ENCODE peak calls at places on chromosomes 7 and 10, in six cellular contexts. H is spleen, J is GM12891, F is sigmoid colon, B is transverse colon, G is HCT116. W is an unnamed sample.

GRCh38 chr10:128035557-128035973 is 90.7 kb downstream of the MKI67 start:
- DNase-seq in H (peak), J (peak), F (no peak), B (peak), G (peak), W (peak)

GRCh38 chr7:78388982-78389381 is 590.4 kb downstream of the PHTF2 start:
- DNase-seq in H (no peak), J (no peak), F (no peak), B (no peak), G (no peak), W (no peak)

GRCh38 chr10:104123397-104123796 is 1.4 kb downstream of the SFR1 start:
- DNase-seq in H (no peak), J (no peak), F (no peak), B (no peak), G (no peak), W (no peak)

GRCh38 chr10:108791030-108791429 is 1132.3 kb downstream of the XPNPEP1 start:
- DNase-seq in H (no peak), J (no peak), F (no peak), B (no peak), G (no peak), W (no peak)

GRCh38 chr10:68253356-68253755 is 21.4 kb upstream of the ATOH7 start:
- DNase-seq in H (no peak), J (no peak), F (no peak), B (no peak), G (no peak), W (no peak)

GRCh38 chr10:7285545-7286322 is 125.1 kb downstream of the SFMBT2 start:
- DNase-seq in H (no peak), J (no peak), F (no peak), B (no peak), G (no peak), W (no peak)

GRCh38 chr10:74917481-74918077 is 91.2 kb downstream of the KAT6B start:
- DNase-seq in H (no peak), J (no peak), F (no peak), B (no peak), G (peak), W (no peak)

GRCh38 chr10:34157501-34157900 is 657.6 kb downstream of the PARD3 start:
- DNase-seq in H (no peak), J (no peak), F (no peak), B (no peak), G (no peak), W (no peak)

GRCh38 chr10:100364735-100365391 is 17.8 kb downstream of the SCD start:
- DNase-seq in H (no peak), J (no peak), F (peak), B (peak), G (peak), W (no peak)

GRCh38 chr7:138001529-138002095 is at the start of gene CREB3L2:
- DNase-seq in H (peak), J (no peak), F (no peak), B (peak), G (no peak), W (no peak)

GRCh38 chr7:113084499-113085172 is 2.0 kb downstream of the GPR85 start:
- DNase-seq in H (no peak), J (no peak), F (no peak), B (no peak), G (no peak), W (no peak)

GRCh38 chr10:24331457-24331856 is 122.5 kb downstream of the KIAA1217 start:
- DNase-seq in H (no peak), J (no peak), F (no peak), B (peak), G (no peak), W (no peak)

GRCh38 chr10:61970182-61971015 is 68.9 kb downstream of the ARID5B start:
- DNase-seq in H (no peak), J (no peak), F (no peak), B (no peak), G (no peak), W (no peak)

GRCh38 chr7:105759670-105760548 is 116.5 kb downstream of the ATXN7L1 start:
- DNase-seq in H (no peak), J (no peak), F (peak), B (peak), G (peak), W (no peak)

GRCh38 chr7:70704921-70705346 is 427.0 kb upstream of the GALNT17 start:
- DNase-seq in H (no peak), J (no peak), F (no peak), B (no peak), G (no peak), W (no peak)

GRCh38 chr10:130479906-130480305 is 343.7 kb downstream of the GLRX3 start:
- DNase-seq in H (no peak), J (no peak), F (peak), B (no peak), G (no peak), W (no peak)

GRCh38 chr10:31188792-31189406 is 130.1 kb upstream of the ZEB1 start:
- DNase-seq in H (no peak), J (no peak), F (no peak), B (no peak), G (no peak), W (no peak)

DNA sequence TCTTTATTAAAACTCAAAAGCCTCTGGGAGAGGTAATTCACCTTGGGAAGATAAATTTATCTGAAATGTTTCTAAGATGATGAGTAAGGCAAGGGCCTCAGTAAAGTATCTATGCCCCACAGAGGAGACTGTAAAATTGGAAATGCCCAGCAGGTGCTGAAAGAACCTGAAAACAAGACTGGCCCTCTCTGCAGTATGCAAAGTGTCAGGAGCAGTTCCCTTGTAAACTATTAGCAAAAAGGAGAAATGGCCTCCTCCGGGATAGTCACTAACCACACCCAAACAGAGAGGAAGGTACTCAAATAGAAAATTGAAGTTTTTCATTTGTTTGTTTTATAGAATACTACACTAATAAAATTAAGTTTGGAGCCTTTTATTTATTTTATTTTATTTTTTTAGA is 81.2 kb downstream of the FZD1 start:
- DNase-seq in H (no peak), J (no peak), F (no peak), B (no peak), G (no peak), W (no peak)
- TF ChIP-seq POLR2A in H (no peak), J (no peak), F (no peak), B (no peak), G (no peak), W (no peak)

DNA sequence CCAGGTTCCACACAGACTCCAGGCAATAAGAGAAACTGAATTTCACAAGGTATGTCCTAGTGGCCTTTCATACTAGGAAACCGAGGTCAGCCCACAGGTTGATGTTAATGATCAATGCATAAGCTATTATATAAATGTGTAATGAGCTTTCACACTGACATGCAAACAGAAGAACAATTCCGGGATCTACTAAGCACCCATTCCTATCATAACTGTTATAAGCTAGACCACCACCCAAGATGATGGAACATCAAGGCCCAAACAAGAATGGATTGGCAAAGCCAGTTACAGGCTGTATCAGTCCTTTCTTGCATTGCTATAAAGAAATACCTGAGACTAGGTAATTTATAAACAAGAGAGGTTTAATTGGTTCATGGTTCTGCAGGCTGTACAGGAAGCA is 15.2 kb downstream of the SORBS1 start:
- DNase-seq in H (no peak), J (no peak), F (no peak), B (no peak), G (no peak), W (no peak)
- TF ChIP-seq POLR2AphosphoS5 in H (no peak), J (no peak), F (peak), B (no peak), G (no peak), W (no peak)

DNA sequence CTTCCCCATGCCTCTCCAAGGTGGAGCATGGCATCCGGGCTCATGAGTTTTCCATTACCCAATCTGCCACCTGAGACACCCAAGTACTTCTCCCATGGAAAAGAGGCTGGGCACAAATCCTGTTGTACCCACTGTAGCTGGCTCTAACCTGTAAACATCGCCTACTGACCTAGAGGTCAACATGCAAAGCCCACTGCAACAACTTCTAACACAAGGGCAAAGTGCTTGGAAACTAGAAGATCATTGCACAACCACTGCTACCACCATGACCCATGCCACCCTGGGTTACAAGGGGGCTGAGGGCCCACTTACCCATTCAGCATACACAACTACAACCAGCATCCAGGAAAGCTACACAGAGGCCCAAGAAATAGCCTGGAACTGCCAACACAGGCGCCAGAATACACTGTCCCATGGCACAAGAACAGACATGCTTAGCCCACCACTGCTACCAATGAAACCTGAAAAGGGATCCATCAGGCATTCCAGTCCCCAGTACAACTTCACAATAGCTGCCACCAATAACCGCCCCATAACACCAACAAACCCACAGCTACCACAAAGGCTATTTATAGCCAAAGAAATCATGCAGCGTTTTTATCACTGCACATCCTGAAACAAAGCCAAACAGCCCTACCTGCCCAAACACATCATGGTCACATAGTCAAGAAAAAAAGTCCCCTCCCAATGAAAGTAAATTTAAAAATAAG is 63.4 kb downstream of the RNF32 start:
- DNase-seq in H (no peak), J (peak), F (no peak), B (no peak), G (no peak), W (no peak)
- TF ChIP-seq POLR2A in H (no peak), J (no peak), F (no peak), B (no peak), G (no peak), W (no peak)

DNA sequence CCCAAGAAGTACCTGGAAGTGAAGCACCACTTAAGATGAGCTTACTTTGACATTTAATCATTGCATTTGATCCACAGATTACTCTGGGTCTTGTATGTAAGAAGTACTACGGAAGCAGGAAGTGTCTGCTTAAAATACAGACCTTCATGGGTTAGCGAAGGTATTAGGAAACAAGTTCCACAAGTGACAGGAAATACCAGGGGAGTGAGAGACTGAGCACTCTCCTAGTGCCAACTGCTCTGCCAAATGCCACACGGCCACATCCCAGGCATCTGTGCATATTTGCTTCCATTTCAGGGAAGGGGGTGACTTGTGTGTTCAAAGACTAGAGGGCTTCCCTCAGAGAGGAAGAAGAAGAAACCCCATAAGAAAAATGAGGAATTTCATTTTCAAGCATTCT is 57.2 kb upstream of the ANK3 start:
- DNase-seq in H (no peak), J (no peak), F (no peak), B (no peak), G (no peak), W (no peak)
- TF ChIP-seq POLR2AphosphoS5 in H (no peak), J (no peak), F (no peak), B (no peak), G (no peak), W (no peak)

GRCh38 chr10:56357018-56357417 is 4.0 kb downstream of the ZWINT start:
- DNase-seq in H (no peak), J (no peak), F (no peak), B (no peak), G (no peak), W (no peak)

GRCh38 chr10:56360583-56360966 is 484 bp downstream of the ZWINT start:
- DNase-seq in H (no peak), J (no peak), F (no peak), B (no peak), G (no peak), W (no peak)

GRCh38 chr10:56359837-56360236 is 1.2 kb downstream of the ZWINT start:
- DNase-seq in H (peak), J (no peak), F (no peak), B (no peak), G (no peak), W (no peak)

GRCh38 chr10:56360967-56361841 is at the start of gene ZWINT:
- DNase-seq in H (peak), J (peak), F (peak), B (peak), G (peak), W (peak)
- TF ChIP-seq POLR2A in H (no peak), J (peak), F (no peak), B (peak), G (peak), W (peak)

DNA sequence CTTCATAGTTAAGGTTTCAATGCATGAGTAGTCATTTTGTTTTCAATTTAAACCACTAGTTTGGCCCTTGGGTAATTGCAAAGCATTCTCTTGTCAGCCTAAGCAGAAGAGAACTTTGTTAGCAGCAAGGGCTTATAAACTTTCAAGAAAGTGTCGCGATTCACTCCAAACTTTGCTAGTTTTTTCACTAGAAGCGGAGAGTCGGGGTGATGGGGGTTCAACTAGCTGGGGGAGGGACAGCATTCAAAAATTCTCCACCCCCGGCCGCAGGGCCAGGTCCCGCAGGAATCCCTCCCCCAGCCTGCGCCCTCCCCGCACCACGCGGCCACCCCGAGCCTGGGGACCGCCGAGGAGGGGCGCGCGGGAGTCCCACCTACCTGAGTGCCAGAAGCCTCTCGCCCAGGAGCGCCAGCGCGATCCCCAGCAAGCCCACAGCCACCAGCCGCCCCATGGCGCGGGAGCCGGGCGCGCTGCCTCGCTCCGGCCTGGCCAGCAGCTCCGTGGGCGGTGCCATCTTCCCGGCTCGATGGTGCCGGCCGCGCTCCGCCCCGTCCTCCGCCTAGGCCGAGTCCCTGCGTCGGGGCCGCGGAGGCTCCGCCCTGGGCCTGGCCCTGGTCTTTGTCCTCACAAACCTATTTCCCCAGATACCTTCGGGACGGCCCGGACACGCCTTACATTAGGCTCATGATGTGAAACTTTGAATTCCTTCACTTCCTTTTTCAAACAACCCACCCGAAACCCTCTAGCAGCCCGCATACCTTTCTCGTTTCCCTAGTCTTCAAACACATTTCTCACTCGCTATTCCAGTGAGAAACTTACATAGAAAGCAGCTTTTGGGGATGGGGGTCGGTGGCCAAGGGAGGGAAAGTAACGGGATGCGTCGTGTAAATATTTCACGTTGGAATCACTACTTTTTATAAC is at the start of gene PON2:
- DNase-seq in H (peak), J (peak), F (peak), B (peak), G (peak), W (peak)
- TF ChIP-seq POLR2AphosphoS5 in H (peak), J (no peak), F (peak), B (peak), G (peak), W (no peak)

GRCh38 chr7:101151908-101152651 is 2.2 kb upstream of the AP1S1 start:
- DNase-seq in H (no peak), J (no peak), F (no peak), B (no peak), G (no peak), W (no peak)

GRCh38 chr7:101154693-101155102 is 422 bp downstream of the AP1S1 start:
- DNase-seq in H (no peak), J (no peak), F (no peak), B (peak), G (no peak), W (no peak)

GRCh38 chr7:101155303-101155702 is 1.0 kb downstream of the AP1S1 start:
- DNase-seq in H (no peak), J (no peak), F (no peak), B (no peak), G (no peak), W (no peak)

GRCh38 chr7:101156277-101156676 is 2.0 kb downstream of the AP1S1 start:
- DNase-seq in H (no peak), J (no peak), F (no peak), B (no peak), G (no peak), W (no peak)

DNA sequence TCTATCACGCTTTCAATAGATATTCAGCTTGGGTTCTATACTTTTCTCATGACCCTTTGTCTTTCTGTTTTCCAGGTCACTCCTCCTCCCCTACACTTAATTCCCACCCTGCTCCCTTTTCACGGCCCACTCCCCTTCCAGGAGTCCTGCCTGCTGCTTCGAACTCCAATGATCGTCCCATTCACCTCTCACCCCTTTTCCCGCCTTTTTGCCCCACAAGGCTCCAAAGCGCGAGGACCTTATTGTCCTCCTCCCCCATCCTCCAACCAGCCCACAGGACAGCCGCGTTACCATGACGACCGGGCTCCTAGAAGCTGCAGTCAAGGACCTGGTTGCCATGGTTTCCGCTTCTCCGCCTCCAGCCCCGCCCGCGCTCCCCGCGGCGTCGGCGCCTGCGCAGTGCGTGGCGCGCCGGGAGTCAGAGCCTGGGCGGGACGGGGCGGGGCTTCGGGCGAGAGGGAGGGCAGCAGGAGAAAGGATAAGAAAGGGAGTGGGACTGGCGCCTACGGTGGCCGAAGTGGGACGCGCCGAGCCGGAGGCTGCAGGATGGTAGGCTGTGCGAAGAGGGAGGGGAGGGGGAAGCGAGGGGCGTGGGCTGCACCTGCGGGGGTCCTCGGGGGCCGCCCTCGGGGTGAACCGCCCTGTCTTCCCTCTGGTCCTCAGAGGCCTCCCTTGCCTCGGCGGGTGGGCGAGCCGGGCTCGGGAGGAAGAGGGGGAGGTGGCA is at the start of gene AP1S1:
- DNase-seq in H (peak), J (peak), F (peak), B (peak), G (peak), W (peak)
- TF ChIP-seq POLR2A in H (no peak), J (no peak), F (no peak), B (peak), G (no peak), W (no peak)

GRCh38 chr7:152762056-152762455 is 2.5 kb downstream of the ACTR3B start:
- DNase-seq in H (no peak), J (no peak), F (no peak), B (no peak), G (no peak), W (no peak)
- TF ChIP-seq POLR2AphosphoS5 in H (no peak), J (no peak), F (no peak), B (no peak), G (no peak), W (no peak)

GRCh38 chr7:50317697-50318640 is 13.5 kb downstream of the IKZF1 start:
- DNase-seq in H (peak), J (no peak), F (no peak), B (no peak), G (no peak), W (no peak)

GRCh38 chr7:50315193-50315592 is 10.7 kb downstream of the IKZF1 start:
- DNase-seq in H (no peak), J (no peak), F (no peak), B (no peak), G (no peak), W (no peak)

GRCh38 chr7:50314778-50315177 is 10.3 kb downstream of the IKZF1 start:
- DNase-seq in H (no peak), J (no peak), F (no peak), B (no peak), G (no peak), W (no peak)

GRCh38 chr7:50315739-50316671 is 11.5 kb downstream of the IKZF1 start:
- DNase-seq in H (no peak), J (no peak), F (no peak), B (no peak), G (no peak), W (no peak)

DNA sequence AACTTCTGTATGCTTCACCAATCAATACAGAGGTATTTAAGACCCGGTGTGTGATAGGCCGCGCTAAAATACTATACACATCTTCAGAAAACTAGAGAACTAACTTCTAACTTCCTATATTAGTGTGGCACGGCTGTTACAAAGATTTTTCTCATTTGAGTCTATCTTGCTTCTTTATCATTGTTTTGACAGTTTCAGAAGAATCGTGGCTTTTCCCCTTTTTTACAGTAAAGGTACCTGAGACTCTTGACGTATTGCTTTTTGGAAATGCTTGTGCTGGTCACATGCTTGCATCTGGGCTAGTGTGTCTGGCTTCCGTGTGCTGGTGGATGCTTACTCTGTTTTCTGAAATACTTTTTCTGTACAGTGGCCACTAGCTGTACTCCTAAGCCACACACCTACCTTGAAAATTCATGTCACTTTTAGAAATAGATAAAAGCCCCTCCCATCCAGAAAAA is 12.7 kb downstream of the IKZF1 start:
- DNase-seq in H (no peak), J (peak), F (no peak), B (no peak), G (no peak), W (no peak)
- TF ChIP-seq POLR2A in H (no peak), J (no peak), F (no peak), B (no peak), G (no peak), W (no peak)

GRCh38 chr10:102643346-102644065 is 773 bp upstream of the TRIM8 start:
- DNase-seq in H (peak), J (no peak), F (peak), B (peak), G (peak), W (no peak)
- TF ChIP-seq POLR2AphosphoS5 in H (peak), J (no peak), F (peak), B (no peak), G (peak), W (no peak)

W was measured in GM12892.